ENCODE peak calls at places on chromosome 1, in four cellular contexts. Y is SK-N-SH, F is K562, E is GM12878. T is an unnamed sample.

GRCh38 chr1:248631354-248632041 is 3.4 kb downstream of the OR2T11 start:
- DNase-seq in Y (no peak), F (no peak), E (no peak), T (no peak)

GRCh38 chr1:112533029-112533428 is 24.3 kb downstream of the WNT2B start:
- DNase-seq in Y (no peak), F (no peak), E (no peak), T (no peak)

GRCh38 chr1:67578397-67579020 is 106.5 kb upstream of the GADD45A start:
- DNase-seq in Y (no peak), F (no peak), E (no peak), T (no peak)

GRCh38 chr1:196355206-196355786 is 252.9 kb downstream of the KCNT2 start:
- DNase-seq in Y (peak; percentile 2), F (peak; percentile 11), E (no peak), T (no peak)

GRCh38 chr1:225603538-225604354 is 49.2 kb downstream of the ENAH start:
- DNase-seq in Y (no peak), F (no peak), E (no peak), T (no peak)

GRCh38 chr1:29195875-29196274 is 14.2 kb upstream of the SRSF4 start:
- DNase-seq in Y (no peak), F (no peak), E (no peak), T (no peak)

GRCh38 chr1:116164056-116164889 is 53.1 kb downstream of the MAB21L3 start:
- DNase-seq in Y (peak; percentile 55), F (no peak), E (no peak), T (no peak)

GRCh38 chr1:31689821-31690220 is 14.0 kb downstream of the COL16A1 start:
- DNase-seq in Y (no peak), F (no peak), E (no peak), T (no peak)

GRCh38 chr1:63516629-63517028 is 6.4 kb downstream of the ITGB3BP start:
- DNase-seq in Y (no peak), F (no peak), E (no peak), T (no peak)

GRCh38 chr1:17438176-17438976 is 1.1 kb downstream of the RCC2 start:
- DNase-seq in Y (peak; percentile 83), F (peak; percentile 86), E (no peak), T (peak; percentile 65)
- TF ChIP-seq USF1 in Y (no peak), F (no peak), E (no peak), T (no peak)

GRCh38 chr1:200988693-200989092 is 34.8 kb downstream of the KIF21B start:
- DNase-seq in Y (no peak), F (no peak), E (no peak), T (no peak)
- TF ChIP-seq USF1 in Y (no peak), F (no peak), E (no peak), T (no peak)

DNA sequence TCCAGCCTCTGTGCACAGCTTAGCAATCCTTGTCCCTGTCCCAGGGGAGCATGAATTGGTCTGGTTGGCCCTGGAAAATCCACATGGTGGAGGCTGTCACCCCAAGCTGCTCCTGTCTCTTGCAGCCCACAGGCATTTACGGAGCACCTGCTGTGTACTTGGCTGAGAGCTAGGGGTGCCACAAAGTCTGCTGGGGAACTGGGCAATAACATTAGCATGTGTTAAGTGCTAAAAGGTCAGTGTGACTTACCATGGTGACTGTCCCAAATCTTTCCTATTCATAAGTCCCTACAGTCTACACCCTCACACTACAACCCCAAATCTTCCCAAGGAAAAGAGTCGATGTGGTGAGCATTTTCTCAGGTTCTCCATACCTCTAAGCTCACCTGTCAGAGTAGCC is 53.6 kb upstream of the ARTN start:
- DNase-seq in Y (no peak), F (no peak), E (no peak), T (no peak)
- TF ChIP-seq USF1 in Y (no peak), F (no peak), E (no peak), T (no peak)

DNA sequence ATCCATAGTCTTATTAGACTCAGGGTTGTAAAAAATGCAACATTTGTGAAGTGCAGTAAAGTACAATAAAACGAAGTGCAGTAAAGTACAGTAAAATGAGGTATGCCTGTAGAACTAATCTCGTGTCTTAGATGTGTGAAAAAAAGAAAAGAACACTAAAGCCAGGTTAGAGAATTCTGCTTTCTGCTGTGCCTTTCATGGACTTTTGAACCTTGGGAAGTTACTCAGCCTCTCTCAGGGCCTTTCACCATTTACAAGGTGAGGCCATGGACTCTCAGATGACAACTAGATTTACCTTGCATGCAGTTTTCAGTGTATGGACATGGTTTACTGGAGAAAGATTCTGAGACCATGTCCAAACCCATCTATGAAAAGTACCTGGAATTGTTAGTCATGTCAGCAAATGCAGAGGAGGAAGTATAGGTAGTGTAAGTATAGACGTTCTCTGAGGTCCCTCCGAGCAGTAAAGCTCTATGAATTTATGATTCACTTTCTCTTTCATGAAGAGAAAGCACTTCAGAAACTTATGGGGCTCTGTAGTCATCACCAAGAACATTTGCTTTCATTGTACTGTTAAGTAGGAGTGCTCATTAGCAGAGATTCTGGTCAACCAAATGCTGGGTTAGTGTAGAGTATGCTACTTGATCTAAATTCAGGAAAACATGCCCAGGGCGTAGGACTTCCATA is 143.1 kb downstream of the CACNA1E start:
- DNase-seq in Y (no peak), F (no peak), E (no peak), T (no peak)
- TF ChIP-seq USF1 in Y (no peak), F (no peak), E (no peak), T (no peak)